ENCODE peak calls at places on chromosomes 4 and X, in eight cellular contexts. T is cardiac muscle cell; J is prostate gland; N is astrocyte; Y is CD4-positive, alpha-beta memory T cell; A is tibial nerve; W is left ventricle myocardium inferior; S is heart left ventricle. X is an unnamed sample.

GRCh38 chr4:6355052-6355451 is 85.4 kb downstream of the WFS1 start:
- DNase-seq in Y (no peak), J (no peak), S (no peak), N (no peak), A (no peak), W (no peak), T (no peak), X (no peak)

GRCh38 chr4:139710073-139710472 is 44.5 kb downstream of the MGST2 start:
- DNase-seq in J (no peak), S (no peak), A (no peak), W (no peak), T (no peak), N (peak), Y (no peak), X (no peak)

GRCh38 chrX:107119281-107119680 is 659 bp upstream of the RBM41 start:
- DNase-seq in Y (no peak), A (no peak), W (no peak), S (no peak), J (no peak), N (no peak), T (no peak), X (no peak)

GRCh38 chr4:6324999-6325790 is 55.5 kb downstream of the WFS1 start:
- DNase-seq in S (peak), J (peak), N (peak), A (peak), W (peak), T (no peak), Y (no peak), X (no peak)

GRCh38 chrX:72245461-72246089 is 6.7 kb upstream of the ERCC6L start:
- DNase-seq in W (peak), T (peak), N (no peak), S (peak), Y (peak), A (peak), J (peak), X (peak)

GRCh38 chr4:76105652-76106051 is 31.1 kb downstream of the ART3 start:
- DNase-seq in N (no peak), W (no peak), A (no peak), Y (no peak), S (no peak), T (no peak), J (no peak), X (no peak)

GRCh38 chr4:101458914-101459313 is 111.6 kb upstream of the PPP3CA start:
- DNase-seq in N (peak), S (no peak), A (no peak), T (no peak), Y (no peak), W (no peak), J (no peak), X (no peak)

GRCh38 chr4:67558493-67558892 is at the start of gene STAP1:
- DNase-seq in J (no peak), Y (peak), W (no peak), N (no peak), S (no peak), A (no peak), T (no peak), X (no peak)

GRCh38 chr4:67122029-67122428 is 423.3 kb downstream of the CENPC start:
- DNase-seq in W (no peak), J (no peak), T (peak), A (no peak), S (no peak), Y (no peak), N (no peak), X (no peak)

GRCh38 chr4:92776080-92776479 is 472.3 kb downstream of the GRID2 start:
- DNase-seq in Y (no peak), W (no peak), N (no peak), A (no peak), T (no peak), J (no peak), S (no peak), X (no peak)

GRCh38 chrX:20252392-20253231 is 14.1 kb downstream of the RPS6KA3 start:
- DNase-seq in A (peak), N (peak), W (peak), J (peak), Y (peak), T (peak), S (peak), X (peak)

GRCh38 chr4:20487446-20487845 is 212.8 kb upstream of the PACRGL start:
- DNase-seq in N (no peak), J (no peak), T (no peak), S (no peak), A (no peak), W (no peak), Y (no peak), X (no peak)

GRCh38 chr4:177301127-177301639 is 8.5 kb upstream of the NEIL3 start:
- DNase-seq in A (no peak), Y (no peak), S (no peak), T (no peak), W (no peak), N (no peak), J (no peak), X (no peak)

GRCh38 chrX:14491689-14492088 is 37.6 kb upstream of the GLRA2 start:
- DNase-seq in J (no peak), S (no peak), W (no peak), A (no peak), Y (no peak), T (no peak), N (no peak), X (no peak)

GRCh38 chr4:81617569-81617968 is 145.9 kb upstream of the RASGEF1B start:
- DNase-seq in J (no peak), S (no peak), N (no peak), A (no peak), W (no peak), T (no peak), Y (no peak), X (no peak)

GRCh38 chrX:85018471-85018870 is 14.8 kb downstream of the APOOL start:
- DNase-seq in S (no peak), W (no peak), N (no peak), T (no peak), J (no peak), Y (no peak), A (no peak), X (no peak)

GRCh38 chr4:183099537-183100297 is 660 bp downstream of the WWC2 start:
- DNase-seq in N (no peak), Y (peak), A (no peak), S (peak), T (peak), J (peak), W (peak), X (no peak)

GRCh38 chr4:2365054-2365912 is 53.2 kb downstream of the ZFYVE28 start:
- DNase-seq in W (no peak), S (no peak), T (no peak), J (no peak), Y (peak), N (no peak), A (no peak), X (no peak)
- H3K4me3 ChIP-seq in W (peak), S (peak), T (no peak), J (peak), Y (peak), N (no peak), A (peak), X (peak)

DNA sequence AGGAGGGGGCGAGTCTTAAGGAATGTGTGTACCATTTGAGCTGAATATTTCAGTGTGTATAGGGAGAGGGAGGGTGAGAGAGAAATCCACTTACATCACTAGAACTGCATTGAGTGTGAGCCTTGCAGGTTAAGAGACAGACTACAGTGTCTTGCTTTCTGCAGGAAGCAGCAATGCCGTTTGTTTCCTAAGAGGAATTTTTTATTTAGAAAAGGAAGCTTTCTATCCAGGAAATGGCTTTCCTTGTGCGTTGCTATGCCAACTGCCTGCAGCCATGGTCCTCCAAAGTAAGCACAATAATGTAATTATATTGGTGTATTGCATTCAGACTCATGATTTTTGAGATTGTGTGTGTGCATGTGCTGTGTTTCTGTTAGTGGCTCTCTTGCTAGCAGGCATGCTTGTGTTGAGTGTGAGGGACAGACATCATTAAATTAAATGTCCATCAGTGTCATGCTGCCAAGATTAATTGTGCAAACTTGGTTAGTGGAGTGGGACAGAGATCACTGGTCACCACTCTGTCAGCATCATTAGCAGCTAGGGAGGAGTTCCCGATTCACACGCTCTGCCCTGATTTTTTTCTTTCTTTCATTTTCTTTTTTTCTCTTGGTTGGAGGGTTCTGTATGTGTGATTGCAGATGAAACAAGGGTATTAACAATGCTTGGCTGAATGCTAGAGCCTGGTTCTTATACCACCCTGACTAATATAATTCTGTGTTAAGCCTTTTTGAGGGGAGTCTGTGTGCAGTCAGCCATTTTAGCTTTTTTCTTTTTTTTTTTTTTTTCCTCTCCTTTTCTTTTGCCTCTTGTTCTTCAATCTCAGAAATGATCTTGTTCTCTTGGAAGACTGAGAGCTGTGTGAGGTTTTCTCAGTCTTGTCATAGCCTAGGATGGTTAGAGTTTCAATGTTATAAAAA is 164.4 kb downstream of the RAPGEF2 start:
- DNase-seq in W (no peak), N (peak), J (no peak), S (no peak), Y (no peak), T (peak), A (no peak), X (no peak)
- H3K27ac ChIP-seq in W (peak), N (peak), J (no peak), S (no peak), Y (no peak), T (peak), A (peak), X (no peak)

GRCh38 chr4:146398404-146398803 is 123.3 kb downstream of the SLC10A7 start:
- DNase-seq in S (no peak), N (no peak), Y (no peak), A (no peak), T (no peak), W (no peak), J (no peak), X (no peak)
- H3K4me3 ChIP-seq in S (no peak), N (no peak), Y (no peak), A (no peak), T (no peak), W (no peak), J (no peak), X (no peak)

GRCh38 chr4:163070023-163070422 is 96.7 kb downstream of the NAF1 start:
- DNase-seq in Y (no peak), W (no peak), A (no peak), J (no peak), T (no peak), N (no peak), S (no peak), X (peak)
- H3K27ac ChIP-seq in Y (no peak), W (no peak), A (no peak), J (no peak), T (no peak), N (no peak), S (no peak), X (no peak)

DNA sequence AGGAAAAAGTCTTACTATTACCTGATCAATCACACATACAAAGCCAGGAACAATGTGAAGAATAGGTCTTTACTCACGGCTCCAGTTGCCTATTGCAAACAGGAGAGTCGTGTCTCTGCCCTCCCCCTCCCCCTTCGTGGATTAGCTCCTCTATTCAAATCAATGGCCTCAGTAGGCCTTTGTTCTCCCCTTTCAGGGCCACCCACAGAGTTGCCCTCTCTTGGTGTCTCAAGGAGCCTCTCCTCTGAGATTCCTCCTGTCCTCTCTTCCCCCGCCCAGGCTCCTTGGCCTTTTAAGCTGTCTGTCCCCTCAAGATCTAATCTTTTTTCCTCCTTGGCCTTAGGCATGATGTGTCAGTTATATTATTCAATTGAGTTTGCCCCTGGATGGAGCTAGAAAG is 107.2 kb upstream of the NALF2 start:
- DNase-seq in Y (no peak), J (no peak), W (no peak), T (peak), S (no peak), N (no peak), A (no peak), X (no peak)
- H3K4me3 ChIP-seq in Y (no peak), J (no peak), W (no peak), T (no peak), S (no peak), N (no peak), A (no peak), X (no peak)

DNA sequence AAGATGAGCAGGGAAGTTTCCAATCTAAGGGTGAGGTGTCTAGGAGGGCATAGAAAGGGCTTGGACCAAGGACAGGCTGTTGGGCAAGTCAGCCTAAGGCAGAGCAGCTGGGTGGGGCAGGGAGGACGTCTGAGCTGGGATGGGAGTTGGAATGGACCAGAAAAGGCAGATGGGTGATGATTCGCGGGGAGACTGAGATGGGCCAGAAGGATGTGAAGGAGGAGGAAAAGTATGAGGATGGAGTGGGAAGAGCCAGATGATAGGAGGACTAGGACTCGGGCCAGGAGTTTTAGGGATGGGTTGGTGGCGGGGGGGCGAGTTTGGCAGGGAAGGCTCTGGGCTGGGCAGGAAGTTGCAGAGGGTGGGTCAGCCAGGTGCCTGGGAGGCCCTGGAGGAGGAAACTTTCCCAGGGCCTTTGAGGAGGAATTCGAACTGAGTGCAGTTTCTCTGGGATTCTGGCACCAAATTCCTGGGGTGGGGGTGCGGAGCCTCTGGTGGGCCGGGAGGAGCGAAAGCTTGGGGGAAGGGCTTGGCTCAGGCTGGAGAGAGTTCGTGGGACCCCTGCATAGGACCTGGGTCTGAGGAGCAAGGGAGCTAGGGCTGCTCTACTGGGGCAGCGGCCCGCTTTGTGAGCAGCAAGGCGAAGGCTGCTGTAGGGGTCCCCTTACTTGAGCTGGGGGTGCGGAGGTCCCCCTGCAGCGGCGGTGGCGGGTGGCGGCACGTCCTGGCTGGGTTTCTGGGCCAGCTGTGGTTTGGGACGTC is 8.7 kb upstream of the TIMP1 start:
- DNase-seq in J (peak), W (peak), T (peak), A (peak), Y (no peak), S (peak), N (peak), X (no peak)
- H3K27ac ChIP-seq in J (peak), W (peak), T (peak), A (peak), Y (no peak), S (peak), N (peak), X (peak)

DNA sequence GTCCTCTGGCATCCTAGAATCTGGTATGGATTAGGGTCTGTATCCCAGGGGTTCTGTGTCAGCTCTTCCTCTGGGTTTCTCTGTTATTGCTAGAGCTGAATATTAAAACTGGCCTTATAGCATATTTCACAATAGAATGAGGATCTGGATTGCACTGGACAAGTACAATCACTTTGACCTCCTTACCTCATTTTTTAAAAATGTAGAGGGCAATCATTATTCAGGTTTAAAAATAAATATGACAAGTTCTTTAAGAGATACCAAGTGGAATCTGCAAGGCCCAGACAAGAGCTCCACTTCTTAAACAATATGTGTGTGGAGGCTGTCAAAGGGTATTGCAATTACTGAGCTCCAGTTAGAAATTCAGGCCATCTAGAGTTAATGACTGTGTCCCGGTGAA is 1.4 kb downstream of the PALLD start:
- DNase-seq in T (peak), W (no peak), S (no peak), J (no peak), Y (no peak), A (no peak), N (no peak), X (no peak)
- H3K4me3 ChIP-seq in T (peak), W (peak), S (peak), J (no peak), Y (no peak), A (no peak), N (no peak), X (no peak)

DNA sequence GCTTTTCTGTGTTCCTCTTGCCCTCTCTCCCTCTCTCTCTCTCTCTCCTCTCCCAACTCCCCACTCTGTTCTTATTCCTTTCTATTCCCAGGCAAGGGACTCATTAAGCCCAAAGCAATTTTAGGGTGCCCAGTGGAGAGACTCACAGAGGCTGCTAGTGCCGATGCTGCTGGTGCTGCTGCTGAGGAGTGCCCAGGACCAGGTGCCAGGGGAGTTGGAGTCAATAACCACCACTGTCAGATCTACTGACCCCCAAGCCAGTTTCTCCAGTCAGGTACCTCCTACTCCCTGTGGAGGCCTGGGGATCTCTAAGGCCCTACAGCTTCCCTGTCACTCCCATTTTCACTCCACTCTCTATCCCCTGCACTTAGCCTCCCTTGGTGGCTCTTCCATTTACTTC is 54.2 kb upstream of the LAS1L start:
- DNase-seq in S (no peak), Y (no peak), A (no peak), N (no peak), W (no peak), J (no peak), T (no peak), X (no peak)
- H3K27ac ChIP-seq in S (no peak), Y (no peak), A (peak), N (no peak), W (peak), J (no peak), T (no peak), X (no peak)

GRCh38 chr4:150080875-150081274 is 2.6 kb downstream of the DCLK2 start:
- DNase-seq in T (no peak), Y (no peak), W (no peak), J (no peak), N (no peak), S (no peak), A (no peak), X (no peak)

GRCh38 chr4:150080335-150080734 is 2.1 kb downstream of the DCLK2 start:
- DNase-seq in Y (no peak), A (no peak), N (no peak), W (no peak), T (no peak), J (no peak), S (no peak), X (peak)

GRCh38 chr4:150078996-150079581 is 844 bp downstream of the DCLK2 start:
- DNase-seq in J (peak), Y (no peak), A (peak), T (peak), N (no peak), W (peak), S (peak), X (peak)

GRCh38 chr4:150078041-150078995 is at the start of gene DCLK2:
- DNase-seq in W (peak), T (peak), S (peak), A (peak), J (peak), N (peak), Y (no peak), X (peak)

DNA sequence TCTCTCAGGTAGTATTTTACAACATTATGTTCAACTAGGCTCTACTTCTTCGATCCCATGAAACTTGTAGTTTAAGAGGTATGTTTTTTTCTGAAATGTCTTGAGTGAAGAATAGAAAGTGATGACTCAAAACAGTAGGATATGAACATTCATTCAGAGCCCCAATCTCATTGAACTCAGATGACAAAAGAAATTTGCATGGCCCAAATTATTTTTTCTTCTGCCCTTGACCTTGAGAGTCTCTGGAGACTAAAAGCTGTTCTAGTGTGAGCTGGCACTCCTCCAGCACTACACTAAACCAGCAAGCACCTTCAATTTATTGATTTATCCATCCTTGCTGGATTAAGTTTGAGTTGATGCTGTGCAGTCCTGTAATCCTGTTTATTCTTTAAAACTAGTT is 4.0 kb downstream of the DCLK2 start:
- DNase-seq in A (no peak), N (no peak), J (no peak), Y (no peak), S (no peak), W (no peak), T (peak), X (no peak)
- H3K4me3 ChIP-seq in A (no peak), N (no peak), J (no peak), Y (no peak), S (no peak), W (no peak), T (no peak), X (no peak)

GRCh38 chr4:125707397-125707796 is 392.6 kb downstream of the FAT4 start:
- DNase-seq in N (no peak), W (no peak), T (no peak), A (no peak), Y (no peak), J (no peak), S (no peak), X (no peak)

GRCh38 chr4:125704726-125705125 is 390.0 kb downstream of the FAT4 start:
- DNase-seq in N (peak), T (no peak), J (no peak), W (no peak), A (no peak), S (no peak), Y (no peak), X (no peak)

GRCh38 chr4:125705681-125706080 is 390.9 kb downstream of the FAT4 start:
- DNase-seq in N (no peak), T (no peak), J (no peak), A (no peak), Y (no peak), W (no peak), S (no peak), X (no peak)

GRCh38 chr4:125702406-125702805 is 387.7 kb downstream of the FAT4 start:
- DNase-seq in N (peak), J (no peak), S (no peak), Y (no peak), W (no peak), T (no peak), A (no peak), X (peak)

GRCh38 chr4:125703443-125703842 is 388.7 kb downstream of the FAT4 start:
- DNase-seq in S (no peak), N (peak), J (no peak), W (no peak), T (no peak), Y (no peak), A (no peak), X (no peak)
- H3K27ac ChIP-seq in S (no peak), N (no peak), J (no peak), W (no peak), T (no peak), Y (no peak), A (no peak), X (no peak)

X was measured in brain microvascular endothelial cell.